ENCODE peak calls at places on chromosome 22, in nine cellular contexts. D is lung, C is esophagus muscularis mucosa, N is colonic mucosa, E is brain microvascular endothelial cell, Z is vagina, G is MM.1S, U is AG04450, H is mucosa of descending colon. K is an unnamed sample.

GRCh38 chr22:48099251-48099650 is 1336.8 kb downstream of the TBC1D22A start:
- DNase-seq in D (no peak), C (no peak), N (no peak), E (no peak), Z (no peak), G (no peak), U (no peak), H (no peak), K (no peak)

GRCh38 chr22:36151006-36151595 is 9.5 kb downstream of the APOL3 start:
- DNase-seq in D (no peak), C (no peak), N (no peak), E (no peak), Z (no peak), G (no peak), U (no peak), H (no peak), K (no peak)

GRCh38 chr22:50441428-50441993 is 33.3 kb downstream of the SBF1 start:
- DNase-seq in D (no peak), C (no peak), N (no peak), E (no peak), Z (no peak), G (no peak), U (no peak), H (peak; percentile 46), K (no peak)

GRCh38 chr22:26054846-26055245 is 114.4 kb upstream of the SEZ6L start:
- DNase-seq in D (no peak), C (no peak), N (no peak), E (no peak), Z (no peak), G (no peak), U (no peak), H (no peak), K (no peak)

GRCh38 chr22:36331912-36332622 is 55.7 kb downstream of the MYH9 start:
- DNase-seq in D (no peak), C (no peak), N (peak; percentile 78), E (no peak), Z (no peak), G (peak; percentile 69), U (no peak), H (peak; percentile 90), K (no peak)

GRCh38 chr22:20013382-20013871 is 3.2 kb downstream of the ARVCF start:
- DNase-seq in D (peak; percentile 51), C (no peak), N (peak; percentile 43), E (peak; percentile 26), Z (no peak), G (no peak), U (no peak), H (peak; percentile 57), K (no peak)

GRCh38 chr22:36374603-36375024 is 13.2 kb downstream of the MYH9 start:
- DNase-seq in D (no peak), C (no peak), N (no peak), E (no peak), Z (no peak), G (no peak), U (no peak), H (peak; percentile 73), K (no peak)

GRCh38 chr22:18000441-18001039 is 23.8 kb downstream of the MICAL3 start:
- DNase-seq in D (no peak), C (no peak), N (peak; percentile 39), E (no peak), Z (no peak), G (no peak), U (no peak), H (no peak), K (no peak)

GRCh38 chr22:43167001-43167589 is 15.7 kb downstream of the TSPO start:
- DNase-seq in D (no peak), C (no peak), N (no peak), E (no peak), Z (no peak), G (no peak), U (no peak), H (no peak), K (no peak)

GRCh38 chr22:20531404-20532181 is 24.2 kb downstream of the MED15 start:
- DNase-seq in D (peak; percentile 78), C (no peak), N (peak; percentile 66), E (peak; percentile 78), Z (no peak), G (no peak), U (no peak), H (peak; percentile 61), K (no peak)

GRCh38 chr22:35961480-35961902 is 67.1 kb downstream of the RBFOX2 start:
- DNase-seq in D (peak; percentile 29), C (no peak), N (no peak), E (peak; percentile 59), Z (no peak), G (no peak), U (peak; percentile 55), H (no peak), K (no peak)

GRCh38 chr22:20779813-20780148 is 5.9 kb downstream of the SERPIND1 start:
- DNase-seq in D (no peak), C (no peak), N (no peak), E (peak; percentile 66), Z (no peak), G (no peak), U (peak; percentile 7), H (no peak), K (no peak)

GRCh38 chr22:33747576-33748180 is 172.6 kb downstream of the LARGE1 start:
- DNase-seq in D (no peak), C (no peak), N (peak; percentile 41), E (no peak), Z (no peak), G (peak; percentile 7), U (no peak), H (no peak), K (no peak)

GRCh38 chr22:37196539-37197450 is 8.7 kb upstream of the C1QTNF6 start:
- DNase-seq in D (peak; percentile 84), C (no peak), N (peak; percentile 93), E (no peak), Z (no peak), G (no peak), U (peak; percentile 38), H (peak; percentile 90), K (no peak)

DNA sequence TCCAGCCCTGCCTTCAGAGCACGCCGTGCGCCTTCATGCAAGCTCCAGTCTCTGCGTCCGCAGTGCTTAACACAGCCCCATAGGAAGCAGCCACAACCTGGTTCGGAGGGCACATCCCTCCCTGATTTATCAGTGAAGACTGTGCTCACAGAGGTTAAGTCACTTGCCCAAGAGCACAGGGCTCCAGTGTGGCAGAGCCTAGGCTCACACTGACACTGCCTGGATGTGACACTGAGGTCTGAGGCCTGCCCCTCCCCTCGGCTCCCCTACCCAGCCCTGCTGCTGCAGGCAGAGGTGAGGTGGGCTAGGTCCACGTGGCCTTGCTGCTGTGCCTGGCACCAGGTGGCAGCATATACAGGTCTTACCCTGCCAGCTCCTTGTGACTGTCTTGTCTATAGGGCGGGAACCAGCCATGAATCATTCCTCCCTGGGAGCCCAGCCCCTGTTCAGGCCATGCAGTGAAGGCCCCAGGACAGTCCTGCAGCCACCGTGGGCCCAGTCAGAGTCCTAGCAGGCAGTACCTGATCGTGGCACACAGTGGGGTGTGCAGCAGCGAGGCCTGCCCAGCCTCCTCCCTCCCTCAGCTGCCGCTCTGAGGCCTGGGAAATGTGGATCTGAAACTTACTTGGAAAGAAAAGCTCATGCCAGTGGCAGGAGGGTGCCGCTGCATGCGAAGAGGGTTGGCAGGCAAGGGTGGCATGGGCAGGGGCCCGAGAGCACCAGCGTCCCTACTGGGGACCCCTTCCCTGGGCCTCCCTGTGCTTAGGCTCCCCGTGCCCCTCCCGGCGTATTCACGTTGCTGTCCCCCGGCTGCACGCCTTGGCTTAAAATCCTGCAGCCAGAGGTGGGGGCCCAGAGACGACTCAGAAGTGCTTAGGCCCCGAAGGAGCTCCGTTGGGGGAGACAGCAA is 1.2 kb upstream of the CERK start:
- DNase-seq in D (peak; percentile 50), C (no peak), N (peak; percentile 89), E (peak; percentile 69), Z (no peak), G (peak; percentile 92), U (no peak), H (peak; percentile 80), K (no peak)
- TF ChIP-seq CTCF in D (peak; percentile 35), C (no peak), N (no peak), E (peak; percentile 41), Z (no peak), G (peak; percentile 68), U (peak; percentile 20), H (no peak), K (peak; percentile 17)

GRCh38 chr22:39631857-39632256 is 61.3 kb downstream of the CACNA1I start:
- DNase-seq in D (no peak), C (no peak), N (no peak), E (no peak), Z (no peak), G (no peak), U (no peak), H (no peak), K (no peak)
- H3K4me3 ChIP-seq in D (no peak overlapping the region), C (no peak overlapping the region), N (no peak overlapping the region), E (no peak overlapping the region), Z (no peak overlapping the region), G (no peak overlapping the region), U (no peak overlapping the region), H (no peak overlapping the region), K (no peak overlapping the region)

DNA sequence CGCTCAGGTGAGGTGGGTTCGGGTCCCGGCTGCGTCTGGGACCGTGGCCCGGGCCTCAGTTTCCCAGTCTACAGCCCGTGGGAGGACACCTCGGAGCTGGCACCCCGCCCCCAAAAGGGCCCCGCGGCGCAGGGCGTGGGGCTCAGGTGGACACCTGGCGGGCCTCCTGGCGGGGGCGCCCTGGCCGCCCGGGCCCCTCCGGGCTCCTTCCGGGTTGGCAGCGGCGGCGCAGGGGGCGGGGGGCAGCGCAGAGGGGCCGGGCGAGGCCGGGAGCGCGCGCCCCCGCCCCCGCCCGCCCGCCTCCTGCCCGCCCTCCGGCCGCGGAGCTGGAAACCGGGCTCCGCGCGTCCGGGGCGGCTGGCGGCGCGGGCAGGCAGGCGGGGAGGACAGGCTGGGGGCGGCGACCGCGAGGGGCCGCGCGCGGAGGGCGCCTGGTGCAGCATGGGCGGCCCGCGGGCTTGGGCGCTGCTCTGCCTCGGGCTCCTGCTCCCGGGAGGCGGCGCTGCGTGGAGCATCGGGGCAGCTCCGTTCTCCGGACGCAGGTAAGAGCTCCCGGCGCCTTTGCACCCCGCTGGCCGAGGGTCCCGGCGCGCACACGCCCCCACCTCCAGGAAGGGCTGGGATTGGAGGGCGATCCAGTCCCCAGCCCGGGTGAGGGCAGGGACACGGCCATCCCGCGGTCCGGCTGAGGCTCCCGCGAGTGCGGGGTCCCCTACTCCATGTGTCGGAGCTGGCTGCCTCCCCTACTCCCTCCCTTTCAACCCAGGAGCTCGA is at the start of gene EMID1:
- DNase-seq in D (no peak), C (no peak), N (no peak), E (no peak), Z (no peak), G (peak; percentile 53), U (no peak), H (no peak), K (no peak)
- TF ChIP-seq CTCF in D (no peak), C (peak; percentile 32), N (no peak), E (peak; percentile 37), Z (no peak), G (peak; percentile 15), U (peak; percentile 31), H (no peak), K (no peak)

GRCh38 chr22:27866136-27867091 is 52.6 kb downstream of the PITPNB start:
- DNase-seq in D (no peak), C (no peak), N (no peak), E (no peak), Z (no peak), G (no peak), U (peak; percentile 94), H (no peak), K (no peak)
- H3K4me3 ChIP-seq in D (no peak overlapping the region), C (no peak overlapping the region), N (no peak overlapping the region), E (no peak overlapping the region), Z (no peak overlapping the region), G (no peak overlapping the region), U (no peak overlapping the region), H (no peak overlapping the region), K (no peak overlapping the region)

GRCh38 chr22:46436595-46437163 is 100.7 kb downstream of the CELSR1 start:
- DNase-seq in D (no peak), C (no peak), N (no peak), E (peak; percentile 51), Z (no peak), G (no peak), U (no peak), H (no peak), K (no peak)
- TF ChIP-seq CTCF in D (no peak), C (no peak), N (no peak), E (no peak), Z (no peak), G (no peak), U (no peak), H (no peak), K (no peak)

K was measured in GM12864.